ENCODE peak calls at places on chromosomes 13 and 19, in five cellular contexts. O is colonic mucosa; C is astrocyte of the spinal cord; I is right atrium auricular region; P is activated CD4-positive, alpha-beta T cell treated with anti-CD3 and anti-CD28 coated beads, Interleukin-2, amount 10 ng/mL, durations not matched to agents 7 days and 5 days. Y is an unnamed sample.

GRCh38 chr13:49421391-49421790 is 22.5 kb downstream of the CAB39L start:
- DNase-seq in O (no peak), C (no peak), I (no peak), P (peak), Y (peak)

GRCh38 chr19:5680437-5681368 is at the start of the genes HSD11B1L and MICOS13:
- DNase-seq in O (peak), C (peak), I (peak), P (peak), Y (peak)

GRCh38 chr19:2462635-2463421 is 6.1 kb upstream of the LMNB2 start:
- DNase-seq in O (peak), C (peak), I (peak), P (no peak), Y (no peak)

GRCh38 chr19:35044317-35045117 is 3.0 kb downstream of the HPN start:
- DNase-seq in O (peak), C (peak), I (peak), P (peak), Y (peak)

GRCh38 chr19:48861313-48861712 is 7.1 kb downstream of the PLEKHA4 start:
- DNase-seq in O (no peak), C (no peak), I (no peak), P (no peak), Y (no peak)

GRCh38 chr19:36115453-36116343 is at the start of gene TBCB:
- DNase-seq in O (peak), C (peak), I (no peak), P (peak), Y (no peak)

GRCh38 chr19:45142728-45143115 is 18.1 kb downstream of the NKPD1 start:
- DNase-seq in O (no peak), C (no peak), I (no peak), P (no peak), Y (no peak)

GRCh38 chr13:96821381-96821780 is 172.9 kb downstream of the OXGR1 start:
- DNase-seq in O (no peak), C (peak), I (no peak), P (no peak), Y (no peak)

GRCh38 chr13:32153056-32153455 is 121.5 kb downstream of the FRY start:
- DNase-seq in O (no peak), C (peak), I (no peak), P (no peak), Y (no peak)

GRCh38 chr13:19791953-19792537 is 9.3 kb upstream of the PSPC1 start:
- DNase-seq in O (no peak), C (no peak), I (no peak), P (no peak), Y (no peak)

GRCh38 chr19:958967-959685 is 25.0 kb upstream of the WDR18 start:
- DNase-seq in O (no peak), C (peak), I (no peak), P (peak), Y (no peak)

GRCh38 chr13:23081901-23082300 is 98.9 kb upstream of the SGCG start:
- DNase-seq in O (no peak), C (no peak), I (no peak), P (no peak), Y (no peak)

GRCh38 chr19:55678121-55678671 is 3.2 kb downstream of the EPN1 start:
- DNase-seq in O (no peak), C (no peak), I (no peak), P (no peak), Y (no peak)

GRCh38 chr13:30138511-30138910 is 168.8 kb downstream of the KATNAL1 start:
- DNase-seq in O (no peak), C (no peak), I (no peak), P (no peak), Y (peak)

GRCh38 chr13:36766295-36766694 is 52.7 kb upstream of the RFXAP start:
- DNase-seq in O (no peak), C (peak), I (no peak), P (no peak), Y (no peak)

GRCh38 chr19:4976412-4977298 is 7.7 kb downstream of the KDM4B start:
- DNase-seq in O (peak), C (peak), I (peak), P (no peak), Y (peak)

GRCh38 chr13:49218493-49219051 is 1.6 kb upstream of the MLNR start:
- DNase-seq in O (no peak), C (peak), I (peak), P (no peak), Y (no peak)

GRCh38 chr13:27125357-27126282 is 46.0 kb downstream of the USP12 start:
- DNase-seq in O (no peak), C (no peak), I (no peak), P (no peak), Y (no peak)

GRCh38 chr19:31438401-31439269 is 89.4 kb upstream of the TSHZ3 start:
- DNase-seq in O (no peak), C (no peak), I (peak), P (no peak), Y (no peak)

GRCh38 chr13:36135876-36136275 is 4.7 kb upstream of the DCLK1 start:
- DNase-seq in O (no peak), C (no peak), I (no peak), P (no peak), Y (no peak)

GRCh38 chr13:102847272-102848234 is 1.7 kb downstream of the ERCC5 start:
- DNase-seq in O (no peak), C (peak), I (no peak), P (peak), Y (peak)

GRCh38 chr13:22793598-22794134 is 387.1 kb upstream of the SGCG start:
- DNase-seq in O (no peak), C (peak), I (no peak), P (no peak), Y (no peak)

GRCh38 chr19:19217110-19217509 is 5.4 kb downstream of the NCAN start:
- DNase-seq in O (no peak), C (peak), I (no peak), P (no peak), Y (peak)

GRCh38 chr19:585551-586110 is 4.0 kb upstream of the HCN2 start:
- DNase-seq in O (no peak), C (no peak), I (no peak), P (no peak), Y (no peak)

GRCh38 chr13:25204843-25205242 is 32.8 kb upstream of the AMER2 start:
- DNase-seq in O (no peak), C (no peak), I (no peak), P (no peak), Y (no peak)

GRCh38 chr13:71618154-71618553 is 248.8 kb downstream of the DACH1 start:
- DNase-seq in O (no peak), C (peak), I (no peak), P (no peak), Y (peak)

GRCh38 chr13:19927117-19927734 is 31.3 kb upstream of the ZMYM2 start:
- DNase-seq in O (no peak), C (peak), I (no peak), P (no peak), Y (peak)

GRCh38 chr13:51313619-51314018 is 25.9 kb upstream of the SERPINE3 start:
- DNase-seq in O (no peak), C (no peak), I (no peak), P (no peak), Y (no peak)

GRCh38 chr13:39765801-39766463 is 110.5 kb downstream of the COG6 start:
- DNase-seq in O (peak), C (peak), I (no peak), P (peak), Y (peak)

GRCh38 chr19:5480427-5480836 is 25.2 kb downstream of the ZNRF4 start:
- DNase-seq in O (peak), C (no peak), I (no peak), P (peak), Y (peak)

GRCh38 chr13:56864451-56864850 is 276.3 kb upstream of the PRR20A start:
- DNase-seq in O (no peak), C (no peak), I (no peak), P (no peak), Y (no peak)